ENCODE peak calls at places on chromosomes 11 and 22, in eight cellular contexts. One of them, this sample, is unnamed.

GRCh38 chr11:67705264-67705663 is 30.8 kb upstream of the ALDH3B2 start:
- DNase-seq in foreskin keratinocyte: no peak
- DNase-seq in fibroblast of mammary gland: no peak
- DNase-seq in heart right ventricle: no peak
- DNase-seq in progenitor cell of endocrine pancreas: no peak
- DNase-seq in mammary epithelial cell: no peak
- DNase-seq in astrocyte of the spinal cord: no peak
- DNase-seq in neural progenitor cell: no peak
- DNase-seq in this sample: no peak

GRCh38 chr11:20013346-20014066 is 146.8 kb downstream of the DBX1 start:
- DNase-seq in fibroblast of mammary gland: no peak
- DNase-seq in neural progenitor cell: no peak
- DNase-seq in mammary epithelial cell: peak; percentile 56
- DNase-seq in foreskin keratinocyte: peak; percentile 52
- DNase-seq in astrocyte of the spinal cord: peak; percentile 46
- DNase-seq in heart right ventricle: peak; percentile 45
- DNase-seq in progenitor cell of endocrine pancreas: no peak
- DNase-seq in this sample: no peak

GRCh38 chr11:122717264-122717867 is 61.8 kb downstream of the UBASH3B start:
- DNase-seq in astrocyte of the spinal cord: no peak
- DNase-seq in progenitor cell of endocrine pancreas: no peak
- DNase-seq in heart right ventricle: no peak
- DNase-seq in neural progenitor cell: no peak
- DNase-seq in mammary epithelial cell: no peak
- DNase-seq in fibroblast of mammary gland: no peak
- DNase-seq in foreskin keratinocyte: no peak
- DNase-seq in this sample: no peak

GRCh38 chr22:49810363-49811013 is 17.2 kb downstream of the BRD1 start:
- DNase-seq in fibroblast of mammary gland: no peak
- DNase-seq in foreskin keratinocyte: no peak
- DNase-seq in astrocyte of the spinal cord: peak; percentile 24
- DNase-seq in neural progenitor cell: no peak
- DNase-seq in progenitor cell of endocrine pancreas: no peak
- DNase-seq in heart right ventricle: no peak
- DNase-seq in mammary epithelial cell: no peak
- DNase-seq in this sample: no peak

GRCh38 chr11:65489061-65489705 is 9.7 kb upstream of the MALAT1 start:
- DNase-seq in fibroblast of mammary gland: peak; percentile 89
- DNase-seq in heart right ventricle: peak; percentile 87
- DNase-seq in astrocyte of the spinal cord: peak; percentile 89
- DNase-seq in foreskin keratinocyte: no peak
- DNase-seq in neural progenitor cell: peak; percentile 77
- DNase-seq in progenitor cell of endocrine pancreas: no peak
- DNase-seq in mammary epithelial cell: no peak
- DNase-seq in this sample: peak; percentile 98

GRCh38 chr11:8083088-8083395 is 2.0 kb downstream of the TUB start:
- DNase-seq in foreskin keratinocyte: no peak
- DNase-seq in heart right ventricle: no peak
- DNase-seq in astrocyte of the spinal cord: no peak
- DNase-seq in neural progenitor cell: no peak
- DNase-seq in mammary epithelial cell: no peak
- DNase-seq in fibroblast of mammary gland: no peak
- DNase-seq in progenitor cell of endocrine pancreas: no peak
- DNase-seq in this sample: no peak

GRCh38 chr11:113773092-113773415 is 438 bp downstream of the ZW10 start:
- DNase-seq in neural progenitor cell: peak; percentile 44
- DNase-seq in heart right ventricle: no peak
- DNase-seq in progenitor cell of endocrine pancreas: no peak
- DNase-seq in mammary epithelial cell: no peak
- DNase-seq in astrocyte of the spinal cord: no peak
- DNase-seq in foreskin keratinocyte: no peak
- DNase-seq in fibroblast of mammary gland: peak; percentile 25
- DNase-seq in this sample: no peak

GRCh38 chr22:17199131-17199731 is 20.0 kb downstream of the ADA2 start:
- DNase-seq in heart right ventricle: peak; percentile 80
- DNase-seq in astrocyte of the spinal cord: peak; percentile 49
- DNase-seq in foreskin keratinocyte: no peak
- DNase-seq in mammary epithelial cell: no peak
- DNase-seq in progenitor cell of endocrine pancreas: peak; percentile 21
- DNase-seq in neural progenitor cell: peak; percentile 90
- DNase-seq in fibroblast of mammary gland: peak; percentile 87
- DNase-seq in this sample: no peak

GRCh38 chr11:112593440-112593839 is 332.8 kb upstream of the PLET1 start:
- DNase-seq in fibroblast of mammary gland: no peak
- DNase-seq in foreskin keratinocyte: no peak
- DNase-seq in heart right ventricle: no peak
- DNase-seq in mammary epithelial cell: no peak
- DNase-seq in neural progenitor cell: no peak
- DNase-seq in astrocyte of the spinal cord: no peak
- DNase-seq in progenitor cell of endocrine pancreas: no peak
- DNase-seq in this sample: no peak

GRCh38 chr11:128235958-128236357 is 351.4 kb downstream of the ETS1 start:
- DNase-seq in heart right ventricle: no peak
- DNase-seq in fibroblast of mammary gland: no peak
- DNase-seq in mammary epithelial cell: no peak
- DNase-seq in astrocyte of the spinal cord: peak; percentile 48
- DNase-seq in foreskin keratinocyte: no peak
- DNase-seq in progenitor cell of endocrine pancreas: no peak
- DNase-seq in neural progenitor cell: no peak
- DNase-seq in this sample: no peak

GRCh38 chr11:86196924-86197323 is 47.6 kb upstream of the EED start:
- DNase-seq in fibroblast of mammary gland: no peak
- DNase-seq in neural progenitor cell: no peak
- DNase-seq in foreskin keratinocyte: no peak
- DNase-seq in astrocyte of the spinal cord: no peak
- DNase-seq in mammary epithelial cell: no peak
- DNase-seq in heart right ventricle: no peak
- DNase-seq in progenitor cell of endocrine pancreas: no peak
- DNase-seq in this sample: no peak

GRCh38 chr11:118114266-118114665 is 27.5 kb upstream of the SMIM35 start:
- DNase-seq in foreskin keratinocyte: peak; percentile 30
- DNase-seq in mammary epithelial cell: peak; percentile 12
- DNase-seq in progenitor cell of endocrine pancreas: no peak
- DNase-seq in heart right ventricle: no peak
- DNase-seq in neural progenitor cell: no peak
- DNase-seq in astrocyte of the spinal cord: no peak
- DNase-seq in fibroblast of mammary gland: no peak
- DNase-seq in this sample: no peak

GRCh38 chr22:18057568-18058209 is 20.1 kb upstream of the PEX26 start:
- DNase-seq in astrocyte of the spinal cord: peak; percentile 98
- DNase-seq in fibroblast of mammary gland: peak; percentile 100
- DNase-seq in foreskin keratinocyte: peak; percentile 96
- DNase-seq in neural progenitor cell: no peak
- DNase-seq in progenitor cell of endocrine pancreas: no peak
- DNase-seq in mammary epithelial cell: peak; percentile 99
- DNase-seq in heart right ventricle: peak; percentile 76
- DNase-seq in this sample: peak; percentile 94

GRCh38 chr11:77495526-77495925 is 21.6 kb upstream of the PAK1 start:
- DNase-seq in astrocyte of the spinal cord: no peak
- DNase-seq in progenitor cell of endocrine pancreas: no peak
- DNase-seq in heart right ventricle: no peak
- DNase-seq in mammary epithelial cell: no peak
- DNase-seq in neural progenitor cell: no peak
- DNase-seq in fibroblast of mammary gland: no peak
- DNase-seq in foreskin keratinocyte: no peak
- DNase-seq in this sample: no peak

GRCh38 chr22:27686534-27686933 is 115.0 kb downstream of the MN1 start:
- DNase-seq in foreskin keratinocyte: no peak
- DNase-seq in heart right ventricle: peak; percentile 89
- DNase-seq in neural progenitor cell: no peak
- DNase-seq in fibroblast of mammary gland: peak; percentile 64
- DNase-seq in mammary epithelial cell: no peak
- DNase-seq in astrocyte of the spinal cord: peak; percentile 75
- DNase-seq in progenitor cell of endocrine pancreas: no peak
- DNase-seq in this sample: peak; percentile 64

DNA sequence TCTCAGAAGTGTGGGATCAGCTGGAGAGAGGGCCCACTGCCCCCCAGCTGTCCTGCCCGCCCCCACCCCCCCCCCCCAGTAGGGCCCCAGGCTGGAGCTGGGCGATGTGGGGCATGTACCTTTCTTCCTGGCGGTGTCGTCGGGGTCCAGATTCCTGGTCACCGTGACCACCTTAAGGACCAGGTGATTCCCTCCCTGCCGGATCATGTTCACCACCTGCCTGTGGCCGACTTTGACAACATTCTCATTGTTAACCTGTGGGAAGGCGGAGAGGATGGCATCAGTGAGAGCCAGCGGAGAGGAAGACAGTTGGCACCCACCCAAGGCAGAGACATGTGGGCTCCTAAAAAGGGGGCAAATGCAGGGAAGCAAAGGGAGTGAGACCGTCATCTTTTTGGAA is 104.3 kb downstream of the CTTN start:
- DNase-seq in mammary epithelial cell: no peak
- DNase-seq in heart right ventricle: no peak
- DNase-seq in neural progenitor cell: no peak
- DNase-seq in foreskin keratinocyte: no peak
- DNase-seq in astrocyte of the spinal cord: no peak
- DNase-seq in progenitor cell of endocrine pancreas: no peak
- DNase-seq in fibroblast of mammary gland: no peak
- DNase-seq in this sample: no peak
- TF ChIP-seq CTCF in mammary epithelial cell: no peak
- TF ChIP-seq CTCF in heart right ventricle: no peak
- TF ChIP-seq CTCF in neural progenitor cell: no peak
- TF ChIP-seq CTCF in foreskin keratinocyte: no peak
- TF ChIP-seq CTCF in astrocyte of the spinal cord: no peak
- TF ChIP-seq CTCF in progenitor cell of endocrine pancreas: no peak
- TF ChIP-seq CTCF in fibroblast of mammary gland: no peak
- TF ChIP-seq CTCF in this sample: no peak

GRCh38 chr11:1308745-1309497 is 511 bp downstream of the TOLLIP start:
- DNase-seq in astrocyte of the spinal cord: no peak
- DNase-seq in fibroblast of mammary gland: peak; percentile 20
- DNase-seq in heart right ventricle: no peak
- DNase-seq in neural progenitor cell: no peak
- DNase-seq in foreskin keratinocyte: peak; percentile 13
- DNase-seq in mammary epithelial cell: no peak
- DNase-seq in progenitor cell of endocrine pancreas: no peak
- DNase-seq in this sample: no peak

GRCh38 chr11:1307998-1308744 is 1.3 kb downstream of the TOLLIP start:
- DNase-seq in progenitor cell of endocrine pancreas: no peak
- DNase-seq in astrocyte of the spinal cord: peak; percentile 14
- DNase-seq in foreskin keratinocyte: peak; percentile 55
- DNase-seq in neural progenitor cell: no peak
- DNase-seq in heart right ventricle: no peak
- DNase-seq in mammary epithelial cell: peak; percentile 33
- DNase-seq in fibroblast of mammary gland: peak; percentile 72
- DNase-seq in this sample: no peak

GRCh38 chr11:1309498-1310314 is at the start of gene TOLLIP:
- DNase-seq in foreskin keratinocyte: peak; percentile 73
- DNase-seq in fibroblast of mammary gland: peak; percentile 86
- DNase-seq in mammary epithelial cell: peak; percentile 84
- DNase-seq in progenitor cell of endocrine pancreas: peak; percentile 99
- DNase-seq in heart right ventricle: peak; percentile 96
- DNase-seq in neural progenitor cell: peak; percentile 97
- DNase-seq in astrocyte of the spinal cord: peak; percentile 89
- DNase-seq in this sample: peak; percentile 89

GRCh38 chr11:1310772-1311468 is 1.5 kb upstream of the TOLLIP start:
- DNase-seq in heart right ventricle: no peak
- DNase-seq in mammary epithelial cell: no peak
- DNase-seq in progenitor cell of endocrine pancreas: no peak
- DNase-seq in astrocyte of the spinal cord: no peak
- DNase-seq in fibroblast of mammary gland: no peak
- DNase-seq in neural progenitor cell: no peak
- DNase-seq in foreskin keratinocyte: no peak
- DNase-seq in this sample: no peak

GRCh38 chr11:1310315-1310687 is 869 bp upstream of the TOLLIP start:
- DNase-seq in heart right ventricle: no peak
- DNase-seq in progenitor cell of endocrine pancreas: no peak
- DNase-seq in astrocyte of the spinal cord: peak; percentile 9
- DNase-seq in mammary epithelial cell: no peak
- DNase-seq in foreskin keratinocyte: no peak
- DNase-seq in fibroblast of mammary gland: no peak
- DNase-seq in neural progenitor cell: no peak
- DNase-seq in this sample: no peak
- TF ChIP-seq CTCF in heart right ventricle: no peak
- TF ChIP-seq CTCF in progenitor cell of endocrine pancreas: no peak
- TF ChIP-seq CTCF in astrocyte of the spinal cord: no peak
- TF ChIP-seq CTCF in mammary epithelial cell: no peak
- TF ChIP-seq CTCF in foreskin keratinocyte: no peak
- TF ChIP-seq CTCF in fibroblast of mammary gland: no peak
- TF ChIP-seq CTCF in neural progenitor cell: no peak
- TF ChIP-seq CTCF in this sample: no peak

GRCh38 chr11:110152199-110152598 is 59.0 kb downstream of the ZC3H12C start:
- DNase-seq in astrocyte of the spinal cord: no peak
- DNase-seq in mammary epithelial cell: no peak
- DNase-seq in progenitor cell of endocrine pancreas: no peak
- DNase-seq in neural progenitor cell: peak; percentile 17
- DNase-seq in fibroblast of mammary gland: no peak
- DNase-seq in foreskin keratinocyte: no peak
- DNase-seq in heart right ventricle: no peak
- DNase-seq in this sample: no peak

GRCh38 chr11:110148775-110149744 is 55.9 kb downstream of the ZC3H12C start:
- DNase-seq in mammary epithelial cell: peak; percentile 73
- DNase-seq in fibroblast of mammary gland: peak; percentile 90
- DNase-seq in heart right ventricle: no peak
- DNase-seq in progenitor cell of endocrine pancreas: no peak
- DNase-seq in astrocyte of the spinal cord: peak; percentile 61
- DNase-seq in foreskin keratinocyte: peak; percentile 57
- DNase-seq in neural progenitor cell: no peak
- DNase-seq in this sample: peak; percentile 47

GRCh38 chr11:110153474-110153873 is 60.3 kb downstream of the ZC3H12C start:
- DNase-seq in astrocyte of the spinal cord: no peak
- DNase-seq in mammary epithelial cell: no peak
- DNase-seq in fibroblast of mammary gland: no peak
- DNase-seq in neural progenitor cell: no peak
- DNase-seq in foreskin keratinocyte: no peak
- DNase-seq in progenitor cell of endocrine pancreas: no peak
- DNase-seq in heart right ventricle: no peak
- DNase-seq in this sample: no peak

DNA sequence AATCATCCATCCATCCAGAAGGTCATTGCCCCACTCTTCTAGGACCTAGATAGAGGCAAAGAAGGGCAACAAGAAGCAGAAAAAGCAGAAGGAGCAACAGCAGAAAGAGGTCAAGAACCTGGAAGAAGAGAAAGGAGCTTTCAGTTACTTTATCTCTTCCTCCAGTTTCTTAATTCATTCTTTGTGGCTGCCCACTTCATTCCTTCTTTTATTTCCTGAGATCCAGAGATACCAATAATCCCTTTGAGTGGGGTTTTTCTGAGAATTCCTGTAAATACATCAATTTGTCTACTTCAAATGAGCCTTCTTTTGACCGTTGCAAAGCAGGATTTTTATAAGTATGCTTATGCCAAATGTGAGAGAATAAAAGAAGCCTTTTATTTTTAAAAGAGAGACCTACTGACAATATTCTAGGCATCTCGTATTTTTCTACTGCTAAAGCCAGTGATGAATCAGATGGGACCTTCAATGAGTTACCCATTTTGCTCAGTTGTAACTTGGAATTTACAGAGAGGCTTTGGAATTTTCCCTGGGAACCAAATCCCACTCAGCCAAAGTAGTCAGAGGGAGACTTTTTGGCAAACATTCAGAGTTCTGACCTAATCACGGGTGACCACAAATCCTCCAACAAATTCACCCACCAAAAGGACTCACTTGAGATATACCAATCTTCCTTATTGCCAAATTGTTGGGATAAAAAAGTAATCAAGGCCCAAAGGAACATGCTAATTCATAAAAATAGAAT is 54.9 kb downstream of the ZC3H12C start:
- DNase-seq in astrocyte of the spinal cord: peak; percentile 78
- DNase-seq in heart right ventricle: no peak
- DNase-seq in progenitor cell of endocrine pancreas: no peak
- DNase-seq in neural progenitor cell: no peak
- DNase-seq in mammary epithelial cell: peak; percentile 34
- DNase-seq in fibroblast of mammary gland: peak; percentile 94
- DNase-seq in foreskin keratinocyte: no peak
- DNase-seq in this sample: peak; percentile 59
- TF ChIP-seq CTCF in astrocyte of the spinal cord: no peak
- TF ChIP-seq CTCF in heart right ventricle: no peak
- TF ChIP-seq CTCF in progenitor cell of endocrine pancreas: no peak
- TF ChIP-seq CTCF in neural progenitor cell: no peak
- TF ChIP-seq CTCF in mammary epithelial cell: no peak
- TF ChIP-seq CTCF in fibroblast of mammary gland: no peak
- TF ChIP-seq CTCF in foreskin keratinocyte: no peak
- TF ChIP-seq CTCF in this sample: no peak

GRCh38 chr22:38824587-38824986 is 19.2 kb downstream of the NPTXR start:
- DNase-seq in mammary epithelial cell: peak; percentile 57
- DNase-seq in astrocyte of the spinal cord: peak; percentile 72
- DNase-seq in neural progenitor cell: peak; percentile 94
- DNase-seq in foreskin keratinocyte: peak; percentile 55
- DNase-seq in heart right ventricle: peak; percentile 72
- DNase-seq in progenitor cell of endocrine pancreas: peak; percentile 77
- DNase-seq in fibroblast of mammary gland: peak; percentile 69
- DNase-seq in this sample: peak; percentile 70
- TF ChIP-seq CTCF in mammary epithelial cell: peak; percentile 49
- TF ChIP-seq CTCF in astrocyte of the spinal cord: peak; percentile 76
- TF ChIP-seq CTCF in neural progenitor cell: peak; percentile 53
- TF ChIP-seq CTCF in foreskin keratinocyte: peak; percentile 58
- TF ChIP-seq CTCF in heart right ventricle: peak; percentile 55
- TF ChIP-seq CTCF in progenitor cell of endocrine pancreas: peak; percentile 62
- TF ChIP-seq CTCF in fibroblast of mammary gland: peak; percentile 52
- TF ChIP-seq CTCF in this sample: peak; percentile 62